ENCODE peak calls at places on chromosomes 13 and 19, in four cellular contexts. One of them, this sample, is unnamed.

GRCh38 chr13:98768522-98768921 is 16.1 kb upstream of the SLC15A1 start:
- DNase-seq in endothelial cell: no peak
- DNase-seq in left ventricle myocardium inferior: no peak
- DNase-seq in GM12865: no peak
- DNase-seq in this sample: no peak

GRCh38 chr13:51978836-51979556 is 32.3 kb downstream of the ATP7B start:
- DNase-seq in left ventricle myocardium inferior: no peak
- DNase-seq in GM12865: no peak
- DNase-seq in endothelial cell: no peak
- DNase-seq in this sample: no peak

GRCh38 chr19:30049844-30050667 is 108.0 kb downstream of the URI1 start:
- DNase-seq in left ventricle myocardium inferior: no peak
- DNase-seq in GM12865: no peak
- DNase-seq in endothelial cell: no peak
- DNase-seq in this sample: no peak

GRCh38 chr13:110447058-110447511 is 114.4 kb downstream of the RAB20 start:
- DNase-seq in left ventricle myocardium inferior: no peak
- DNase-seq in endothelial cell: no peak
- DNase-seq in GM12865: peak; percentile 62
- DNase-seq in this sample: peak; percentile 60

GRCh38 chr19:38303517-38304351 is at the start of gene C19orf33:
- DNase-seq in endothelial cell: no peak
- DNase-seq in GM12865: no peak
- DNase-seq in left ventricle myocardium inferior: peak; percentile 32
- DNase-seq in this sample: no peak

GRCh38 chr13:28022848-28023518 is 34.5 kb upstream of the URAD start:
- DNase-seq in GM12865: no peak
- DNase-seq in left ventricle myocardium inferior: no peak
- DNase-seq in endothelial cell: no peak
- DNase-seq in this sample: no peak

GRCh38 chr13:110265341-110265681 is 41.6 kb downstream of the COL4A1 start:
- DNase-seq in left ventricle myocardium inferior: no peak
- DNase-seq in GM12865: no peak
- DNase-seq in endothelial cell: peak; percentile 28
- DNase-seq in this sample: no peak

GRCh38 chr19:12202250-12202649 is 39.4 kb downstream of the ZNF136 start:
- DNase-seq in endothelial cell: no peak
- DNase-seq in left ventricle myocardium inferior: peak; percentile 18
- DNase-seq in GM12865: no peak
- DNase-seq in this sample: no peak

GRCh38 chr19:33261511-33262192 is 36.0 kb upstream of the SLC7A10 start:
- DNase-seq in endothelial cell: no peak
- DNase-seq in left ventricle myocardium inferior: no peak
- DNase-seq in GM12865: no peak
- DNase-seq in this sample: no peak

GRCh38 chr13:50921706-50922105 is 12.1 kb downstream of the RNASEH2B start:
- DNase-seq in left ventricle myocardium inferior: no peak
- DNase-seq in endothelial cell: no peak
- DNase-seq in GM12865: no peak
- DNase-seq in this sample: no peak

GRCh38 chr19:18510216-18510615 is 11.7 kb downstream of the ELL start:
- DNase-seq in GM12865: no peak
- DNase-seq in endothelial cell: no peak
- DNase-seq in left ventricle myocardium inferior: no peak
- DNase-seq in this sample: no peak

GRCh38 chr19:31179471-31179852 is 169.8 kb downstream of the TSHZ3 start:
- DNase-seq in endothelial cell: no peak
- DNase-seq in GM12865: no peak
- DNase-seq in left ventricle myocardium inferior: no peak
- DNase-seq in this sample: no peak

GRCh38 chr13:45055902-45056648 is 64.2 kb upstream of the GTF2F2 start:
- DNase-seq in endothelial cell: no peak
- DNase-seq in left ventricle myocardium inferior: no peak
- DNase-seq in GM12865: no peak
- DNase-seq in this sample: no peak

GRCh38 chr19:14072535-14073231 is at the start of gene MISP3:
- DNase-seq in left ventricle myocardium inferior: peak; percentile 49
- DNase-seq in endothelial cell: no peak
- DNase-seq in GM12865: peak; percentile 52
- DNase-seq in this sample: peak; percentile 70

GRCh38 chr19:35851213-35852028 is 883 bp downstream of the NPHS1 start:
- DNase-seq in endothelial cell: no peak
- DNase-seq in left ventricle myocardium inferior: no peak
- DNase-seq in GM12865: no peak
- DNase-seq in this sample: no peak

GRCh38 chr19:29715695-29716581 is 877 bp upstream of the C19orf12 start:
- DNase-seq in endothelial cell: no peak
- DNase-seq in GM12865: peak; percentile 24
- DNase-seq in left ventricle myocardium inferior: no peak
- DNase-seq in this sample: no peak

GRCh38 chr19:39599116-39599515 is 3.2 kb upstream of the LGALS13 start:
- DNase-seq in left ventricle myocardium inferior: no peak
- DNase-seq in GM12865: peak; percentile 36
- DNase-seq in endothelial cell: peak; percentile 60
- DNase-seq in this sample: peak; percentile 25

GRCh38 chr13:98576963-98577822 is at the start of gene STK24:
- DNase-seq in left ventricle myocardium inferior: peak; percentile 80
- DNase-seq in endothelial cell: peak; percentile 87
- DNase-seq in GM12865: peak; percentile 83
- DNase-seq in this sample: peak; percentile 92

GRCh38 chr19:37077615-37077928 is 661 bp upstream of the ZNF420 start:
- DNase-seq in left ventricle myocardium inferior: no peak
- DNase-seq in GM12865: no peak
- DNase-seq in endothelial cell: no peak
- DNase-seq in this sample: no peak

GRCh38 chr19:37074819-37075362 is 3.3 kb upstream of the ZNF420 start:
- DNase-seq in left ventricle myocardium inferior: no peak
- DNase-seq in GM12865: no peak
- DNase-seq in endothelial cell: no peak
- DNase-seq in this sample: no peak

GRCh38 chr19:37078717-37079032 is 442 bp downstream of the ZNF420 start:
- DNase-seq in left ventricle myocardium inferior: no peak
- DNase-seq in GM12865: no peak
- DNase-seq in endothelial cell: no peak
- DNase-seq in this sample: no peak

GRCh38 chr19:37079238-37079637 is 1.0 kb downstream of the ZNF420 start:
- DNase-seq in GM12865: peak; percentile 3
- DNase-seq in left ventricle myocardium inferior: no peak
- DNase-seq in endothelial cell: no peak
- DNase-seq in this sample: no peak

GRCh38 chr19:37077929-37078716 is at the start of gene ZNF420:
- DNase-seq in GM12865: peak; percentile 98
- DNase-seq in endothelial cell: peak; percentile 89
- DNase-seq in left ventricle myocardium inferior: peak; percentile 93
- DNase-seq in this sample: peak; percentile 92
- TF ChIP-seq CTCF in GM12865: no peak
- TF ChIP-seq CTCF in endothelial cell: no peak
- TF ChIP-seq CTCF in left ventricle myocardium inferior: no peak
- TF ChIP-seq CTCF in this sample: no peak

GRCh38 chr13:41606646-41607045 is 149.3 kb downstream of the RGCC start:
- DNase-seq in left ventricle myocardium inferior: no peak
- DNase-seq in endothelial cell: no peak
- DNase-seq in GM12865: no peak
- DNase-seq in this sample: no peak

GRCh38 chr13:41609828-41610227 is 152.5 kb downstream of the RGCC start:
- DNase-seq in GM12865: no peak
- DNase-seq in left ventricle myocardium inferior: no peak
- DNase-seq in endothelial cell: no peak
- DNase-seq in this sample: no peak

GRCh38 chr13:41610426-41610825 is 153.1 kb downstream of the RGCC start:
- DNase-seq in GM12865: no peak
- DNase-seq in endothelial cell: no peak
- DNase-seq in left ventricle myocardium inferior: peak; percentile 56
- DNase-seq in this sample: no peak

GRCh38 chr13:41608779-41609178 is 151.4 kb downstream of the RGCC start:
- DNase-seq in GM12865: no peak
- DNase-seq in left ventricle myocardium inferior: no peak
- DNase-seq in endothelial cell: no peak
- DNase-seq in this sample: no peak

DNA sequence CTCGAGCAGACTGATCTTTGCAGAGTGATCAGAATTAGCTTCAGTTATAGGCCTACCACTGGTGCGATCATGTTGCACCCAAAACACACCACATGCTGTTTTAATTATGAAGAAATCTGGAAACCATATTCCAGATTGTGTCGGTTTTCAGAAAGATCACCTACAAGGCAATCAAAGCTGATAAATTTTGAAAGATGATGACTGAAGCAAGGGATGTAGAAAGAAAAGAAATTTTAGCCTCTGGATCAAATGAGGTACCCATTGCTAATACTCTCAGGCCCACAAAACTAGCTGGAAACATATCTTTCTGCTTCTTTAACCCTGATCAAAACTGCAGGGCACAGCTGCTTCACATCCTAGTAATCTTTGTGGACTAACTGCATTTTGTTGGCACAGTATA is 150.8 kb downstream of the RGCC start:
- DNase-seq in endothelial cell: no peak
- DNase-seq in GM12865: no peak
- DNase-seq in left ventricle myocardium inferior: no peak
- DNase-seq in this sample: no peak
- TF ChIP-seq CTCF in endothelial cell: no peak
- TF ChIP-seq CTCF in GM12865: no peak
- TF ChIP-seq CTCF in left ventricle myocardium inferior: no peak
- TF ChIP-seq CTCF in this sample: no peak

GRCh38 chr19:984165-984967 is at the start of gene WDR18:
- DNase-seq in GM12865: peak; percentile 94
- DNase-seq in left ventricle myocardium inferior: peak; percentile 94
- DNase-seq in endothelial cell: peak; percentile 88
- DNase-seq in this sample: peak; percentile 100
- TF ChIP-seq CTCF in GM12865: peak; percentile 12
- TF ChIP-seq CTCF in left ventricle myocardium inferior: peak; percentile 56
- TF ChIP-seq CTCF in endothelial cell: peak; percentile 17
- TF ChIP-seq CTCF in this sample: peak; percentile 5

GRCh38 chr13:37270206-37271001 is 164.9 kb upstream of the CSNK1A1L start:
- DNase-seq in endothelial cell: no peak
- DNase-seq in GM12865: no peak
- DNase-seq in left ventricle myocardium inferior: no peak
- DNase-seq in this sample: no peak
- TF ChIP-seq CTCF in endothelial cell: no peak
- TF ChIP-seq CTCF in GM12865: no peak
- TF ChIP-seq CTCF in left ventricle myocardium inferior: no peak
- TF ChIP-seq CTCF in this sample: no peak

GRCh38 chr13:46905249-46905648 is 8.4 kb upstream of the HTR2A start:
- DNase-seq in GM12865: peak; percentile 50
- DNase-seq in left ventricle myocardium inferior: no peak
- DNase-seq in endothelial cell: no peak
- DNase-seq in this sample: no peak
- TF ChIP-seq CTCF in GM12865: peak; percentile 39
- TF ChIP-seq CTCF in left ventricle myocardium inferior: no peak
- TF ChIP-seq CTCF in endothelial cell: no peak
- TF ChIP-seq CTCF in this sample: peak; percentile 30

DNA sequence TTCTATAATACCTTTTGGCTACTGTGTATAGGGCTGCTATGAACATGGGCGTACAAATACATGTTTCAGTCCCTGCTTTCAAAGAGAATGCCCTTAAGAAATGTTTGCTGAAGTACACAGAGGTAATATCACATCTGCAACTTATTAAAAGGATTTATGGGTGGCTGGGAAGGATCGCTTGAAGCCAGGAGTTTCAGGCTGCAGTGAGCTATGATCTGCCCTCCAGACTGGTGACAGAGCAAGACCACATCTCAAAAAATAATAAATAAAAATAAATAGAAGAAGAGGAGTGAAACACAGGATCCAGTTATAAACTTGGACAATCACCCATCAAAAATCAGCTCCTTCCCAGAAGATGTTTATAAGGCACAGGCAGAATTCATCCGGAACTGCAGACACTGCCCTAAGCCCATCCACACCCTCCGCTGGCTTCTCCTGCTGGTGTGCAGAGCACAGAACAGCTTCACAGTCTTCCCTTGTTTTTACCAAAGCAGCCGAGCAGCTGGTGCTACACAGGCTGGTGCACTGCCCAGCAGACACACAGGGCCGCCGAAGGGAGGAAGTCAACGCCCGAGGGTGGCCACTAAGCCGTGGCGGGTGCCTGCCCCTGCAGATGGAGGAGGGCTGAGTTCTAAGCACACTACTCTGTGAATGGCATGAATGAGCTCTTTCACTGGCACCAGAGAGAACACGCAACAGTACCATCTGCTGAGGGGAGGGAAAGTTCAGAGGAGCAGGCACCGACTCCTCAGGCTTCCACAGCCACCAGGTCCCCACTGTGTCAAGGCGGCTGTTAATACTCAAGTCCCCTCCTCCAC is 44.0 kb downstream of the BRD4 start:
- DNase-seq in GM12865: peak; percentile 54
- DNase-seq in left ventricle myocardium inferior: no peak
- DNase-seq in endothelial cell: no peak
- DNase-seq in this sample: no peak
- TF ChIP-seq CTCF in GM12865: no peak
- TF ChIP-seq CTCF in left ventricle myocardium inferior: no peak
- TF ChIP-seq CTCF in endothelial cell: no peak
- TF ChIP-seq CTCF in this sample: no peak

DNA sequence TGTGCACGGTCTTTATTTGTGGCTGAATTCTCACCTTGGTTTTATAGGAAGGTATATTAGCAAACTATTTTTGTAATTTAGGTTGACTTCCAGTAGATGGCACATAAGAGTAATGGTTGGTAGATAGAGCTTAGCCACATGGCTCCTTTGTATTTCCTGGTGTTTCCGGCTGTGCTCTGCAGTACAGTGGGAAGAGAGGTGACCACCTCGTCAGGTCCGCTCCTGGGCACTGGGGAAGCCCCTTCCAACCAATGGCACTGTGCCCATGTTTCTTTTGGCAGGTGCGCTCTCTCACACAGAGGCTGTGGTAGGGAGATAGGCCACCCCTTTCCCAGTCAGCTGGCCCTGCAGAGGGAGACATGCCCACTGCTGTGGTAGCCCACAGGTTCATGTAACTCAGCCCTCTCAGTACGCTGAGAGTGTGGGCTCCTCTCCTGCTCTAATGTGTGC is 74.3 kb upstream of the ATP12A start:
- DNase-seq in GM12865: peak; percentile 44
- DNase-seq in left ventricle myocardium inferior: no peak
- DNase-seq in endothelial cell: no peak
- DNase-seq in this sample: no peak
- TF ChIP-seq CTCF in GM12865: peak; percentile 22
- TF ChIP-seq CTCF in left ventricle myocardium inferior: no peak
- TF ChIP-seq CTCF in endothelial cell: no peak
- TF ChIP-seq CTCF in this sample: peak; percentile 5

This sample was measured in GM13976.